ENCODE peak calls at places on chromosome 9, in nine cellular contexts. One of them, this sample, is unnamed.

GRCh38 chr9:12996971-12997370 is 222.2 kb downstream of the LURAP1L start:
- DNase-seq in PC-3: no peak
- DNase-seq in activated naive CD4-positive, alpha-beta T cell: no peak
- DNase-seq in heart left ventricle: no peak
- DNase-seq in activated T-cell treated with anti-CD3 and anti-CD28 coated beads for 48 hours: no peak
- DNase-seq in LNCaP clone FGC: no peak
- DNase-seq in activated CD4-positive, alpha-beta T cell treated with anti-CD3 and anti-CD28 coated beads for 1 hour: no peak
- DNase-seq in astrocyte of the spinal cord: peak; percentile 23
- DNase-seq in amniotic stem cell: no peak
- DNase-seq in this sample: no peak

GRCh38 chr9:38046669-38047300 is 22.2 kb downstream of the SHB start:
- DNase-seq in PC-3: peak; percentile 94
- DNase-seq in heart left ventricle: no peak
- DNase-seq in activated naive CD4-positive, alpha-beta T cell: no peak
- DNase-seq in amniotic stem cell: peak; percentile 31
- DNase-seq in astrocyte of the spinal cord: peak; percentile 57
- DNase-seq in LNCaP clone FGC: peak; percentile 82
- DNase-seq in activated T-cell treated with anti-CD3 and anti-CD28 coated beads for 48 hours: no peak
- DNase-seq in activated CD4-positive, alpha-beta T cell treated with anti-CD3 and anti-CD28 coated beads for 1 hour: no peak
- DNase-seq in this sample: no peak

GRCh38 chr9:5518061-5518936 is 8.0 kb downstream of the PDCD1LG2 start:
- DNase-seq in activated T-cell treated with anti-CD3 and anti-CD28 coated beads for 48 hours: no peak
- DNase-seq in activated CD4-positive, alpha-beta T cell treated with anti-CD3 and anti-CD28 coated beads for 1 hour: no peak
- DNase-seq in astrocyte of the spinal cord: no peak
- DNase-seq in heart left ventricle: no peak
- DNase-seq in activated naive CD4-positive, alpha-beta T cell: no peak
- DNase-seq in LNCaP clone FGC: no peak
- DNase-seq in PC-3: no peak
- DNase-seq in amniotic stem cell: no peak
- DNase-seq in this sample: no peak

GRCh38 chr9:2493106-2493505 is 128.5 kb upstream of the VLDLR start:
- DNase-seq in activated CD4-positive, alpha-beta T cell treated with anti-CD3 and anti-CD28 coated beads for 1 hour: no peak
- DNase-seq in heart left ventricle: peak; percentile 34
- DNase-seq in amniotic stem cell: no peak
- DNase-seq in activated naive CD4-positive, alpha-beta T cell: no peak
- DNase-seq in PC-3: no peak
- DNase-seq in astrocyte of the spinal cord: no peak
- DNase-seq in LNCaP clone FGC: no peak
- DNase-seq in activated T-cell treated with anti-CD3 and anti-CD28 coated beads for 48 hours: no peak
- DNase-seq in this sample: no peak

GRCh38 chr9:93679536-93680444 is 103.4 kb downstream of the PHF2 start:
- DNase-seq in astrocyte of the spinal cord: no peak
- DNase-seq in heart left ventricle: peak; percentile 6
- DNase-seq in amniotic stem cell: no peak
- DNase-seq in activated CD4-positive, alpha-beta T cell treated with anti-CD3 and anti-CD28 coated beads for 1 hour: peak; percentile 3
- DNase-seq in PC-3: no peak
- DNase-seq in LNCaP clone FGC: no peak
- DNase-seq in activated naive CD4-positive, alpha-beta T cell: no peak
- DNase-seq in activated T-cell treated with anti-CD3 and anti-CD28 coated beads for 48 hours: no peak
- DNase-seq in this sample: no peak

GRCh38 chr9:82327641-82328040 is 339.1 kb downstream of the SPATA31D1 start:
- DNase-seq in LNCaP clone FGC: no peak
- DNase-seq in activated T-cell treated with anti-CD3 and anti-CD28 coated beads for 48 hours: no peak
- DNase-seq in PC-3: no peak
- DNase-seq in astrocyte of the spinal cord: no peak
- DNase-seq in heart left ventricle: no peak
- DNase-seq in activated CD4-positive, alpha-beta T cell treated with anti-CD3 and anti-CD28 coated beads for 1 hour: no peak
- DNase-seq in activated naive CD4-positive, alpha-beta T cell: no peak
- DNase-seq in amniotic stem cell: no peak
- DNase-seq in this sample: no peak

GRCh38 chr9:104748359-104749031 is 1.0 kb downstream of the NIPSNAP3A start:
- DNase-seq in LNCaP clone FGC: no peak
- DNase-seq in PC-3: peak; percentile 19
- DNase-seq in astrocyte of the spinal cord: peak; percentile 51
- DNase-seq in amniotic stem cell: peak; percentile 30
- DNase-seq in activated T-cell treated with anti-CD3 and anti-CD28 coated beads for 48 hours: no peak
- DNase-seq in activated naive CD4-positive, alpha-beta T cell: no peak
- DNase-seq in heart left ventricle: no peak
- DNase-seq in activated CD4-positive, alpha-beta T cell treated with anti-CD3 and anti-CD28 coated beads for 1 hour: no peak
- DNase-seq in this sample: no peak

GRCh38 chr9:125966959-125967711 is 220.0 kb downstream of the PBX3 start:
- DNase-seq in astrocyte of the spinal cord: no peak
- DNase-seq in heart left ventricle: no peak
- DNase-seq in activated T-cell treated with anti-CD3 and anti-CD28 coated beads for 48 hours: no peak
- DNase-seq in PC-3: no peak
- DNase-seq in activated CD4-positive, alpha-beta T cell treated with anti-CD3 and anti-CD28 coated beads for 1 hour: no peak
- DNase-seq in activated naive CD4-positive, alpha-beta T cell: no peak
- DNase-seq in amniotic stem cell: no peak
- DNase-seq in LNCaP clone FGC: no peak
- DNase-seq in this sample: no peak

GRCh38 chr9:93668261-93668871 is 92.0 kb downstream of the PHF2 start:
- DNase-seq in PC-3: no peak
- DNase-seq in activated CD4-positive, alpha-beta T cell treated with anti-CD3 and anti-CD28 coated beads for 1 hour: no peak
- DNase-seq in activated T-cell treated with anti-CD3 and anti-CD28 coated beads for 48 hours: no peak
- DNase-seq in activated naive CD4-positive, alpha-beta T cell: no peak
- DNase-seq in heart left ventricle: peak; percentile 3
- DNase-seq in LNCaP clone FGC: no peak
- DNase-seq in amniotic stem cell: no peak
- DNase-seq in astrocyte of the spinal cord: no peak
- DNase-seq in this sample: no peak

GRCh38 chr9:35658894-35659220 is 765 bp downstream of the CCDC107 start:
- DNase-seq in LNCaP clone FGC: no peak
- DNase-seq in activated T-cell treated with anti-CD3 and anti-CD28 coated beads for 48 hours: no peak
- DNase-seq in astrocyte of the spinal cord: peak; percentile 64
- DNase-seq in PC-3: peak; percentile 62
- DNase-seq in activated CD4-positive, alpha-beta T cell treated with anti-CD3 and anti-CD28 coated beads for 1 hour: no peak
- DNase-seq in amniotic stem cell: no peak
- DNase-seq in heart left ventricle: no peak
- DNase-seq in activated naive CD4-positive, alpha-beta T cell: no peak
- DNase-seq in this sample: no peak

GRCh38 chr9:127898433-127899199 is 787 bp downstream of the ST6GALNAC6 start:
- DNase-seq in activated CD4-positive, alpha-beta T cell treated with anti-CD3 and anti-CD28 coated beads for 1 hour: no peak
- DNase-seq in activated naive CD4-positive, alpha-beta T cell: no peak
- DNase-seq in LNCaP clone FGC: no peak
- DNase-seq in PC-3: peak; percentile 26
- DNase-seq in astrocyte of the spinal cord: peak; percentile 71
- DNase-seq in activated T-cell treated with anti-CD3 and anti-CD28 coated beads for 48 hours: no peak
- DNase-seq in amniotic stem cell: peak; percentile 45
- DNase-seq in heart left ventricle: peak; percentile 65
- DNase-seq in this sample: no peak

GRCh38 chr9:121613009-121613766 is 38.2 kb upstream of the DAB2IP start:
- DNase-seq in PC-3: no peak
- DNase-seq in activated T-cell treated with anti-CD3 and anti-CD28 coated beads for 48 hours: no peak
- DNase-seq in amniotic stem cell: no peak
- DNase-seq in astrocyte of the spinal cord: no peak
- DNase-seq in activated CD4-positive, alpha-beta T cell treated with anti-CD3 and anti-CD28 coated beads for 1 hour: no peak
- DNase-seq in activated naive CD4-positive, alpha-beta T cell: no peak
- DNase-seq in heart left ventricle: no peak
- DNase-seq in LNCaP clone FGC: no peak
- DNase-seq in this sample: no peak

GRCh38 chr9:93674580-93675335 is 98.4 kb downstream of the PHF2 start:
- DNase-seq in activated CD4-positive, alpha-beta T cell treated with anti-CD3 and anti-CD28 coated beads for 1 hour: no peak
- DNase-seq in activated T-cell treated with anti-CD3 and anti-CD28 coated beads for 48 hours: no peak
- DNase-seq in heart left ventricle: peak; percentile 3
- DNase-seq in PC-3: no peak
- DNase-seq in LNCaP clone FGC: no peak
- DNase-seq in activated naive CD4-positive, alpha-beta T cell: no peak
- DNase-seq in astrocyte of the spinal cord: no peak
- DNase-seq in amniotic stem cell: no peak
- DNase-seq in this sample: no peak

GRCh38 chr9:131732061-131732526 is 7.8 kb downstream of the RAPGEF1 start:
- DNase-seq in activated T-cell treated with anti-CD3 and anti-CD28 coated beads for 48 hours: no peak
- DNase-seq in amniotic stem cell: no peak
- DNase-seq in activated CD4-positive, alpha-beta T cell treated with anti-CD3 and anti-CD28 coated beads for 1 hour: no peak
- DNase-seq in LNCaP clone FGC: peak; percentile 66
- DNase-seq in astrocyte of the spinal cord: peak; percentile 40
- DNase-seq in PC-3: peak; percentile 46
- DNase-seq in activated naive CD4-positive, alpha-beta T cell: no peak
- DNase-seq in heart left ventricle: no peak
- DNase-seq in this sample: no peak

GRCh38 chr9:126150411-126151030 is 176.1 kb upstream of the MVB12B start:
- DNase-seq in LNCaP clone FGC: no peak
- DNase-seq in activated naive CD4-positive, alpha-beta T cell: no peak
- DNase-seq in astrocyte of the spinal cord: no peak
- DNase-seq in heart left ventricle: no peak
- DNase-seq in amniotic stem cell: no peak
- DNase-seq in PC-3: no peak
- DNase-seq in activated CD4-positive, alpha-beta T cell treated with anti-CD3 and anti-CD28 coated beads for 1 hour: no peak
- DNase-seq in activated T-cell treated with anti-CD3 and anti-CD28 coated beads for 48 hours: no peak
- DNase-seq in this sample: no peak

GRCh38 chr9:5326893-5327548 is 12.7 kb downstream of the RLN1 start:
- DNase-seq in activated T-cell treated with anti-CD3 and anti-CD28 coated beads for 48 hours: peak; percentile 2
- DNase-seq in amniotic stem cell: no peak
- DNase-seq in LNCaP clone FGC: no peak
- DNase-seq in activated CD4-positive, alpha-beta T cell treated with anti-CD3 and anti-CD28 coated beads for 1 hour: no peak
- DNase-seq in heart left ventricle: no peak
- DNase-seq in PC-3: no peak
- DNase-seq in astrocyte of the spinal cord: no peak
- DNase-seq in activated naive CD4-positive, alpha-beta T cell: no peak
- DNase-seq in this sample: no peak